ENCODE peak calls at places on chromosome 9, in seven cellular contexts. One of them, this sample, is unnamed. For H3K36me3, the result is how much of the 10 kb centered on the place peaks cover.

GRCh38 chr9:121369595-121370265 is at the start of gene STOM:
- DNase-seq in PC-3: peak
- DNase-seq in CD8-positive, alpha-beta T cell: peak
- DNase-seq in psoas muscle: peak
- DNase-seq in OCI-LY7: no peak
- DNase-seq in CD8-positive, alpha-beta memory T cell: peak
- DNase-seq in mammary epithelial cell: peak
- DNase-seq in this sample: no peak

GRCh38 chr9:76980566-76980965 is 38.9 kb upstream of the FOXB2 start:
- DNase-seq in OCI-LY7: no peak
- DNase-seq in CD8-positive, alpha-beta memory T cell: no peak
- DNase-seq in psoas muscle: no peak
- DNase-seq in CD8-positive, alpha-beta T cell: no peak
- DNase-seq in mammary epithelial cell: no peak
- DNase-seq in PC-3: no peak
- DNase-seq in this sample: no peak

GRCh38 chr9:85522459-85523092 is 219.2 kb downstream of the AGTPBP1 start:
- DNase-seq in psoas muscle: peak
- DNase-seq in PC-3: no peak
- DNase-seq in CD8-positive, alpha-beta T cell: peak
- DNase-seq in OCI-LY7: no peak
- DNase-seq in mammary epithelial cell: peak
- DNase-seq in CD8-positive, alpha-beta memory T cell: no peak
- DNase-seq in this sample: peak

GRCh38 chr9:136751244-136751643 is 2.9 kb upstream of the LCN6 start:
- DNase-seq in OCI-LY7: no peak
- DNase-seq in CD8-positive, alpha-beta memory T cell: no peak
- DNase-seq in CD8-positive, alpha-beta T cell: no peak
- DNase-seq in PC-3: no peak
- DNase-seq in mammary epithelial cell: no peak
- DNase-seq in psoas muscle: no peak
- DNase-seq in this sample: no peak

GRCh38 chr9:134932171-134932570 is 14.5 kb upstream of the FCN1 start:
- DNase-seq in mammary epithelial cell: no peak
- DNase-seq in PC-3: no peak
- DNase-seq in CD8-positive, alpha-beta T cell: no peak
- DNase-seq in psoas muscle: no peak
- DNase-seq in OCI-LY7: no peak
- DNase-seq in CD8-positive, alpha-beta memory T cell: no peak
- DNase-seq in this sample: no peak

GRCh38 chr9:97525451-97525850 is 24.0 kb downstream of the TMOD1 start:
- DNase-seq in OCI-LY7: no peak
- DNase-seq in PC-3: peak
- DNase-seq in CD8-positive, alpha-beta memory T cell: no peak
- DNase-seq in psoas muscle: no peak
- DNase-seq in CD8-positive, alpha-beta T cell: no peak
- DNase-seq in mammary epithelial cell: peak
- DNase-seq in this sample: no peak

GRCh38 chr9:16139781-16140180 is 586.9 kb downstream of the CCDC171 start:
- DNase-seq in mammary epithelial cell: no peak
- DNase-seq in CD8-positive, alpha-beta T cell: no peak
- DNase-seq in psoas muscle: peak
- DNase-seq in CD8-positive, alpha-beta memory T cell: no peak
- DNase-seq in PC-3: no peak
- DNase-seq in OCI-LY7: no peak
- DNase-seq in this sample: no peak

GRCh38 chr9:35746583-35746982 is 2.4 kb downstream of the GBA2 start:
- DNase-seq in CD8-positive, alpha-beta T cell: no peak
- DNase-seq in psoas muscle: no peak
- DNase-seq in mammary epithelial cell: peak
- DNase-seq in PC-3: peak
- DNase-seq in OCI-LY7: no peak
- DNase-seq in CD8-positive, alpha-beta memory T cell: no peak
- DNase-seq in this sample: no peak

GRCh38 chr9:71683598-71684235 is 84.6 kb downstream of the CEMIP2 start:
- DNase-seq in CD8-positive, alpha-beta memory T cell: no peak
- DNase-seq in psoas muscle: no peak
- DNase-seq in OCI-LY7: no peak
- DNase-seq in PC-3: peak
- DNase-seq in mammary epithelial cell: peak
- DNase-seq in CD8-positive, alpha-beta T cell: no peak
- DNase-seq in this sample: peak

GRCh38 chr9:34171753-34172535 is 6.9 kb upstream of the UBAP1 start:
- DNase-seq in CD8-positive, alpha-beta T cell: no peak
- DNase-seq in mammary epithelial cell: no peak
- DNase-seq in OCI-LY7: peak
- DNase-seq in CD8-positive, alpha-beta memory T cell: peak
- DNase-seq in PC-3: no peak
- DNase-seq in psoas muscle: no peak
- DNase-seq in this sample: no peak

GRCh38 chr9:121924700-121925099 is 168.4 kb downstream of the TTLL11 start:
- DNase-seq in mammary epithelial cell: no peak
- DNase-seq in psoas muscle: no peak
- DNase-seq in CD8-positive, alpha-beta T cell: no peak
- DNase-seq in PC-3: no peak
- DNase-seq in CD8-positive, alpha-beta memory T cell: no peak
- DNase-seq in OCI-LY7: no peak
- DNase-seq in this sample: no peak

GRCh38 chr9:88818495-88819201 is 172.6 kb upstream of the S1PR3 start:
- DNase-seq in CD8-positive, alpha-beta memory T cell: no peak
- DNase-seq in psoas muscle: no peak
- DNase-seq in PC-3: peak
- DNase-seq in CD8-positive, alpha-beta T cell: no peak
- DNase-seq in mammary epithelial cell: peak
- DNase-seq in OCI-LY7: no peak
- DNase-seq in this sample: peak

GRCh38 chr9:134972140-134972539 is 54.4 kb upstream of the FCN1 start:
- DNase-seq in PC-3: no peak
- DNase-seq in CD8-positive, alpha-beta memory T cell: no peak
- DNase-seq in CD8-positive, alpha-beta T cell: no peak
- DNase-seq in OCI-LY7: no peak
- DNase-seq in mammary epithelial cell: no peak
- DNase-seq in psoas muscle: peak
- DNase-seq in this sample: no peak

GRCh38 chr9:21414220-21414940 is 5.5 kb downstream of the IFNA8 start:
- DNase-seq in psoas muscle: no peak
- DNase-seq in CD8-positive, alpha-beta T cell: no peak
- DNase-seq in mammary epithelial cell: no peak
- DNase-seq in PC-3: no peak
- DNase-seq in CD8-positive, alpha-beta memory T cell: no peak
- DNase-seq in OCI-LY7: no peak
- DNase-seq in this sample: no peak

GRCh38 chr9:14561929-14562386 is 131.3 kb downstream of the ZDHHC21 start:
- DNase-seq in CD8-positive, alpha-beta memory T cell: no peak
- DNase-seq in mammary epithelial cell: peak
- DNase-seq in PC-3: peak
- DNase-seq in psoas muscle: no peak
- DNase-seq in CD8-positive, alpha-beta T cell: no peak
- DNase-seq in OCI-LY7: no peak
- DNase-seq in this sample: peak

GRCh38 chr9:81564632-81565031 is 124.7 kb downstream of the TLE1 start:
- DNase-seq in PC-3: no peak
- DNase-seq in CD8-positive, alpha-beta memory T cell: no peak
- DNase-seq in OCI-LY7: no peak
- DNase-seq in psoas muscle: peak
- DNase-seq in mammary epithelial cell: no peak
- DNase-seq in CD8-positive, alpha-beta T cell: no peak
- DNase-seq in this sample: no peak

GRCh38 chr9:111661802-111662491 is 542 bp downstream of the GNG10 start:
- DNase-seq in CD8-positive, alpha-beta memory T cell: peak
- DNase-seq in OCI-LY7: peak
- DNase-seq in psoas muscle: peak
- DNase-seq in mammary epithelial cell: peak
- DNase-seq in PC-3: peak
- DNase-seq in CD8-positive, alpha-beta T cell: peak
- DNase-seq in this sample: peak

GRCh38 chr9:127263664-127264063 is 910 bp upstream of the GARNL3 start:
- DNase-seq in PC-3: no peak
- DNase-seq in psoas muscle: no peak
- DNase-seq in CD8-positive, alpha-beta memory T cell: no peak
- DNase-seq in mammary epithelial cell: no peak
- DNase-seq in OCI-LY7: no peak
- DNase-seq in CD8-positive, alpha-beta T cell: no peak
- DNase-seq in this sample: no peak

GRCh38 chr9:13845460-13845859 is 468.5 kb downstream of the NFIB start:
- DNase-seq in PC-3: no peak
- DNase-seq in mammary epithelial cell: peak
- DNase-seq in OCI-LY7: no peak
- DNase-seq in psoas muscle: no peak
- DNase-seq in CD8-positive, alpha-beta T cell: no peak
- DNase-seq in CD8-positive, alpha-beta memory T cell: no peak
- DNase-seq in this sample: no peak

GRCh38 chr9:132789706-132790105 is 88.4 kb downstream of the AK8 start:
- DNase-seq in psoas muscle: no peak
- DNase-seq in OCI-LY7: no peak
- DNase-seq in CD8-positive, alpha-beta T cell: no peak
- DNase-seq in PC-3: no peak
- DNase-seq in CD8-positive, alpha-beta memory T cell: no peak
- DNase-seq in mammary epithelial cell: no peak
- DNase-seq in this sample: no peak

GRCh38 chr9:88947581-88948573 is 43.4 kb upstream of the S1PR3 start:
- DNase-seq in PC-3: no peak
- DNase-seq in CD8-positive, alpha-beta T cell: no peak
- DNase-seq in OCI-LY7: no peak
- DNase-seq in CD8-positive, alpha-beta memory T cell: no peak
- DNase-seq in mammary epithelial cell: no peak
- DNase-seq in psoas muscle: no peak
- DNase-seq in this sample: no peak

GRCh38 chr9:113184089-113184488 is 33.3 kb downstream of the SLC31A2 start:
- DNase-seq in OCI-LY7: no peak
- DNase-seq in CD8-positive, alpha-beta T cell: no peak
- DNase-seq in psoas muscle: no peak
- DNase-seq in mammary epithelial cell: peak
- DNase-seq in PC-3: no peak
- DNase-seq in CD8-positive, alpha-beta memory T cell: no peak
- DNase-seq in this sample: no peak
- H3K36me3 ChIP-seq in OCI-LY7: half or more
- H3K36me3 ChIP-seq in CD8-positive, alpha-beta T cell: half or more
- H3K36me3 ChIP-seq in psoas muscle: under half
- H3K36me3 ChIP-seq in mammary epithelial cell: under half
- H3K36me3 ChIP-seq in PC-3: under half
- H3K36me3 ChIP-seq in CD8-positive, alpha-beta memory T cell: half or more
- H3K36me3 ChIP-seq in this sample: under half

DNA sequence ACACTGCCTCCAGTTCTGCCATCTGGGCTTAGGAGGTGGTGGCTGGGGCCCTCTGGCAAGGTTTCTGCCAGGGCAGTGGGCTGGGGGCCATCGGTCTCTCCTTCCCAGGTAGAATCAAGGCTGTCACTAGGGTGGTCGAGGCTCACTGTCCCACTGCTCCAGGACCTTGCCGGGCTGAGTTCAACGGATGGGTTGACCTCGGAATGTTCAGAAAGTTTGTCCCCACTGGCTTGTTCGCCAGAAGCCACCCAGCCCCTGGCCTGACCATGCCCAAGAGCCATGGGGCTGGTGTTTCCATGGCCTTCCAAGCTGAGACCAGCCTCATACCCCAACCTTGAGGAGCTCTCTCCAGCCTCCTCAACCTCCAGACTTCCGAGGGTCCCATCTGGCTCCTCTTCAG is 10.7 kb downstream of the AKNA start:
- DNase-seq in CD8-positive, alpha-beta memory T cell: no peak
- DNase-seq in PC-3: no peak
- DNase-seq in OCI-LY7: no peak
- DNase-seq in mammary epithelial cell: no peak
- DNase-seq in CD8-positive, alpha-beta T cell: no peak
- DNase-seq in psoas muscle: no peak
- DNase-seq in this sample: no peak
- H3K36me3 ChIP-seq in CD8-positive, alpha-beta memory T cell: half or more
- H3K36me3 ChIP-seq in PC-3: under half
- H3K36me3 ChIP-seq in OCI-LY7: half or more
- H3K36me3 ChIP-seq in mammary epithelial cell: under half
- H3K36me3 ChIP-seq in CD8-positive, alpha-beta T cell: half or more
- H3K36me3 ChIP-seq in psoas muscle: under half
- H3K36me3 ChIP-seq in this sample: under half

GRCh38 chr9:86804011-86804410 is 143.3 kb downstream of the GAS1 start:
- DNase-seq in PC-3: no peak
- DNase-seq in psoas muscle: no peak
- DNase-seq in mammary epithelial cell: no peak
- DNase-seq in CD8-positive, alpha-beta T cell: no peak
- DNase-seq in CD8-positive, alpha-beta memory T cell: no peak
- DNase-seq in OCI-LY7: no peak
- DNase-seq in this sample: no peak
- H3K36me3 ChIP-seq in PC-3: under half
- H3K36me3 ChIP-seq in psoas muscle: under half
- H3K36me3 ChIP-seq in mammary epithelial cell: under half
- H3K36me3 ChIP-seq in CD8-positive, alpha-beta T cell: under half
- H3K36me3 ChIP-seq in CD8-positive, alpha-beta memory T cell: under half
- H3K36me3 ChIP-seq in OCI-LY7: under half
- H3K36me3 ChIP-seq in this sample: under half

GRCh38 chr9:129054163-129054851 is 17.9 kb downstream of the MIGA2 start:
- DNase-seq in PC-3: no peak
- DNase-seq in mammary epithelial cell: no peak
- DNase-seq in CD8-positive, alpha-beta T cell: no peak
- DNase-seq in OCI-LY7: no peak
- DNase-seq in CD8-positive, alpha-beta memory T cell: no peak
- DNase-seq in psoas muscle: no peak
- DNase-seq in this sample: no peak

GRCh38 chr9:129060991-129061390 is 19.9 kb upstream of the DOLPP1 start:
- DNase-seq in mammary epithelial cell: no peak
- DNase-seq in CD8-positive, alpha-beta memory T cell: no peak
- DNase-seq in OCI-LY7: no peak
- DNase-seq in psoas muscle: no peak
- DNase-seq in PC-3: no peak
- DNase-seq in CD8-positive, alpha-beta T cell: no peak
- DNase-seq in this sample: no peak

GRCh38 chr9:129059796-129060785 is 20.8 kb upstream of the DOLPP1 start:
- DNase-seq in OCI-LY7: no peak
- DNase-seq in psoas muscle: no peak
- DNase-seq in CD8-positive, alpha-beta memory T cell: no peak
- DNase-seq in CD8-positive, alpha-beta T cell: no peak
- DNase-seq in mammary epithelial cell: no peak
- DNase-seq in PC-3: no peak
- DNase-seq in this sample: no peak

GRCh38 chr9:129063061-129063460 is 17.9 kb upstream of the DOLPP1 start:
- DNase-seq in CD8-positive, alpha-beta memory T cell: no peak
- DNase-seq in OCI-LY7: no peak
- DNase-seq in mammary epithelial cell: no peak
- DNase-seq in psoas muscle: no peak
- DNase-seq in CD8-positive, alpha-beta T cell: no peak
- DNase-seq in PC-3: no peak
- DNase-seq in this sample: no peak

DNA sequence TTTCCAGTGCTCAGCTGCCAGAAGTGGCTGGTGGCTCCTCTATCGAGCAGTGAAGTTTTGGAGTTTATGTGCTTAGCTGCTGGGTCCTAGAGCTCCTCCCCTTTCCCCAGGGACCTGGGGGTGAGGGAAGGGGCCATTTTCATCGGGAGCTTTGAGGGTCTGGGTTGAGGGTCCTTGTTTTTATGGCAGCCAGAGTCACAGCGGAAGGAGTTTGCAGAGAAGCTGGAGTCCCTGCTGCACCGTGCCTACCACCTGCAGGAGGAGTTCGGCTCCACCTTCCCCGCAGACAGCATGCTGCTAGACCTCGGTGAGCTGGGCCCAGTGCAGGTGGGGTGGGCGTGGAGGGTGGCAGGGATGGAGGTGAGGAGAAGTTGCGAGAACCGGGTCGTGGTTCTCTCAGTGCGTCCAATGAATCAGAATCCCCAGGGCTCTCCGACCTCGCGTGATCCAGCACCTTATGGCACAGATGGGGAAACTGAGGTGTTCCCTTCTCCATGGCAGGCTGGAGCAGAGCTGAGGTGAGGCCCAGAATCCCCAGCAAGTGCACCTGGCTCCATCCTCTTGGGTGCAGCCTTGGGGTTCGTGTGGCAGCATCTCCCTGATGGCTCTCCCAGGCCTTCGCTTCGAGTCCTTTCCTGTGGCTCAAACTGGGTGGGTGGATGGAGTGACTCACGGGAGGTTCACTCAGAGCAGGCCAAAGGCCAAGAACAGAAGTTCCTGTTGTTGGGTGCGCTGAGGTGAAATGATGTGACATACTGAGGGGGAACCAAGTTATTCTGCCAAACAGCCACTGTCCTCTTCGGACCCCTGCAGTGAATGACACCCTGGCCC is 21.7 kb upstream of the DOLPP1 start:
- DNase-seq in mammary epithelial cell: no peak
- DNase-seq in PC-3: peak
- DNase-seq in CD8-positive, alpha-beta memory T cell: no peak
- DNase-seq in psoas muscle: no peak
- DNase-seq in OCI-LY7: no peak
- DNase-seq in CD8-positive, alpha-beta T cell: no peak
- DNase-seq in this sample: no peak
- H3K36me3 ChIP-seq in mammary epithelial cell: under half
- H3K36me3 ChIP-seq in PC-3: under half
- H3K36me3 ChIP-seq in CD8-positive, alpha-beta memory T cell: under half
- H3K36me3 ChIP-seq in psoas muscle: under half
- H3K36me3 ChIP-seq in OCI-LY7: half or more
- H3K36me3 ChIP-seq in CD8-positive, alpha-beta T cell: under half
- H3K36me3 ChIP-seq in this sample: under half